ENCODE peak calls at places on chromosomes 2 and 18, in seven cellular contexts. One of them, this sample, is unnamed.
A peak's percentile ranks its signal among the peaks of the same experiment; 100 is the strongest.

GRCh38 chr2:86704482-86704971 is 15.6 kb upstream of the RMND5A start:
- DNase-seq in body of pancreas: peak; percentile 81
- DNase-seq in naive thymus-derived CD4-positive, alpha-beta T cell: no peak
- DNase-seq in HAP-1: no peak
- DNase-seq in colonic mucosa: peak; percentile 62
- DNase-seq in neural progenitor cell: no peak
- DNase-seq in neuronal stem cell: no peak
- DNase-seq in this sample: no peak

GRCh38 chr18:623760-624620 is 27.2 kb downstream of the CLUL1 start:
- DNase-seq in neuronal stem cell: peak; percentile 43
- DNase-seq in neural progenitor cell: peak; percentile 80
- DNase-seq in body of pancreas: peak; percentile 76
- DNase-seq in naive thymus-derived CD4-positive, alpha-beta T cell: peak; percentile 29
- DNase-seq in colonic mucosa: peak; percentile 75
- DNase-seq in HAP-1: peak; percentile 85
- DNase-seq in this sample: peak; percentile 59

GRCh38 chr2:232891621-232892071 is 21.6 kb downstream of the SNORC start:
- DNase-seq in naive thymus-derived CD4-positive, alpha-beta T cell: no peak
- DNase-seq in HAP-1: no peak
- DNase-seq in neuronal stem cell: no peak
- DNase-seq in body of pancreas: no peak
- DNase-seq in colonic mucosa: no peak
- DNase-seq in neural progenitor cell: no peak
- DNase-seq in this sample: peak; percentile 37

GRCh38 chr2:224682121-224682520 is 34.0 kb downstream of the CCDC195 start:
- DNase-seq in body of pancreas: no peak
- DNase-seq in HAP-1: no peak
- DNase-seq in colonic mucosa: no peak
- DNase-seq in naive thymus-derived CD4-positive, alpha-beta T cell: no peak
- DNase-seq in neuronal stem cell: no peak
- DNase-seq in neural progenitor cell: no peak
- DNase-seq in this sample: no peak

GRCh38 chr2:233461481-233461891 is 105.1 kb downstream of the USP40 start:
- DNase-seq in neural progenitor cell: no peak
- DNase-seq in body of pancreas: no peak
- DNase-seq in naive thymus-derived CD4-positive, alpha-beta T cell: no peak
- DNase-seq in neuronal stem cell: no peak
- DNase-seq in colonic mucosa: no peak
- DNase-seq in HAP-1: no peak
- DNase-seq in this sample: no peak

GRCh38 chr2:197498937-197499593 is 575 bp downstream of the HSPD1 start:
- DNase-seq in body of pancreas: peak; percentile 74
- DNase-seq in naive thymus-derived CD4-positive, alpha-beta T cell: peak; percentile 26
- DNase-seq in HAP-1: peak; percentile 61
- DNase-seq in neural progenitor cell: peak; percentile 85
- DNase-seq in neuronal stem cell: peak; percentile 50
- DNase-seq in colonic mucosa: peak; percentile 67
- DNase-seq in this sample: peak; percentile 71

GRCh38 chr2:172927381-172928357 is 148.0 kb upstream of the MAP3K20 start:
- DNase-seq in colonic mucosa: no peak
- DNase-seq in body of pancreas: peak; percentile 74
- DNase-seq in HAP-1: no peak
- DNase-seq in neural progenitor cell: no peak
- DNase-seq in neuronal stem cell: no peak
- DNase-seq in naive thymus-derived CD4-positive, alpha-beta T cell: no peak
- DNase-seq in this sample: no peak

GRCh38 chr2:69798909-69799526 is 30.4 kb upstream of the GMCL1 start:
- DNase-seq in HAP-1: no peak
- DNase-seq in body of pancreas: no peak
- DNase-seq in colonic mucosa: no peak
- DNase-seq in naive thymus-derived CD4-positive, alpha-beta T cell: no peak
- DNase-seq in neural progenitor cell: peak; percentile 29
- DNase-seq in neuronal stem cell: no peak
- DNase-seq in this sample: no peak

GRCh38 chr2:75022516-75022915 is 64.1 kb downstream of the POLE4 start:
- DNase-seq in HAP-1: no peak
- DNase-seq in naive thymus-derived CD4-positive, alpha-beta T cell: no peak
- DNase-seq in colonic mucosa: no peak
- DNase-seq in neuronal stem cell: no peak
- DNase-seq in neural progenitor cell: no peak
- DNase-seq in body of pancreas: no peak
- DNase-seq in this sample: no peak

GRCh38 chr2:196275646-196276352 is 104.4 kb upstream of the STK17B start:
- DNase-seq in naive thymus-derived CD4-positive, alpha-beta T cell: peak; percentile 32
- DNase-seq in neuronal stem cell: no peak
- DNase-seq in colonic mucosa: peak; percentile 29
- DNase-seq in HAP-1: no peak
- DNase-seq in neural progenitor cell: no peak
- DNase-seq in body of pancreas: no peak
- DNase-seq in this sample: no peak

GRCh38 chr2:160921401-160921964 is 238.7 kb upstream of the TANK start:
- DNase-seq in colonic mucosa: no peak
- DNase-seq in neural progenitor cell: no peak
- DNase-seq in naive thymus-derived CD4-positive, alpha-beta T cell: no peak
- DNase-seq in body of pancreas: no peak
- DNase-seq in HAP-1: no peak
- DNase-seq in neuronal stem cell: no peak
- DNase-seq in this sample: no peak
- H3K4me3 ChIP-seq in colonic mucosa: no peak overlapping the region
- H3K4me3 ChIP-seq in neural progenitor cell: no peak overlapping the region
- H3K4me3 ChIP-seq in naive thymus-derived CD4-positive, alpha-beta T cell: no peak overlapping the region
- H3K4me3 ChIP-seq in body of pancreas: no peak overlapping the region
- H3K4me3 ChIP-seq in HAP-1: no peak overlapping the region
- H3K4me3 ChIP-seq in neuronal stem cell: no peak overlapping the region
- H3K4me3 ChIP-seq in this sample: no peak overlapping the region

GRCh38 chr18:76621782-76622495 is 126.9 kb upstream of the ZNF516 start:
- DNase-seq in neural progenitor cell: no peak
- DNase-seq in neuronal stem cell: no peak
- DNase-seq in HAP-1: no peak
- DNase-seq in naive thymus-derived CD4-positive, alpha-beta T cell: no peak
- DNase-seq in body of pancreas: no peak
- DNase-seq in colonic mucosa: no peak
- DNase-seq in this sample: no peak
- H3K36me3 ChIP-seq in neural progenitor cell: no peaks in the 10 kb centered on the region
- H3K36me3 ChIP-seq in neuronal stem cell: no peaks in the 10 kb centered on the region
- H3K36me3 ChIP-seq in HAP-1: no peaks in the 10 kb centered on the region
- H3K36me3 ChIP-seq in naive thymus-derived CD4-positive, alpha-beta T cell: no peaks in the 10 kb centered on the region
- H3K36me3 ChIP-seq in body of pancreas: no peaks in the 10 kb centered on the region
- H3K36me3 ChIP-seq in colonic mucosa: no peaks in the 10 kb centered on the region
- H3K36me3 ChIP-seq in this sample: no peaks in the 10 kb centered on the region

DNA sequence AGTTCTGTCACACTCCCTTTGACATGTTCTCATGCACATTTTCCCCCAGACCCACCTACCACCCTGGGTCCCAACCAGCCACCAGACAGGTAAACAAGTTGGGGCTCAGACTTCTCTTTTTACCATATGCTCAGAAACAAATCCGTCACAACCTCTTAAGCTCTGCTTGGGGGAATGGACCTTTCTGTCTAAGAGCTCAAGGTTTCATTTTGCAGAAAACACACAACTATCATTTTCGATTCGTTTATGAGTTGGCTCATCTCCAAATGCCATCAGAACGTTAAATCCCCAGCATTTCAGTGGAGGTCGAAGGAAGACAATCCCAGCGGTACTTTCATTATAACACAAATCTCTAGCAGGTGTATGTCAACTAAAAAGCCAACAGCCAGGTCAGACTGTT is 30.6 kb upstream of the NCK2 start:
- DNase-seq in neural progenitor cell: no peak
- DNase-seq in neuronal stem cell: no peak
- DNase-seq in body of pancreas: no peak
- DNase-seq in colonic mucosa: no peak
- DNase-seq in naive thymus-derived CD4-positive, alpha-beta T cell: no peak
- DNase-seq in HAP-1: no peak
- DNase-seq in this sample: no peak
- H3K27me3 ChIP-seq in neural progenitor cell: no peaks in the 10 kb centered on the region
- H3K27me3 ChIP-seq in neuronal stem cell: no peaks in the 10 kb centered on the region
- H3K27me3 ChIP-seq in body of pancreas: no peaks in the 10 kb centered on the region
- H3K27me3 ChIP-seq in colonic mucosa: no peaks in the 10 kb centered on the region
- H3K27me3 ChIP-seq in naive thymus-derived CD4-positive, alpha-beta T cell: peaks cover 4% of the 10 kb centered on the region
- H3K27me3 ChIP-seq in HAP-1: peaks cover 8% of the 10 kb centered on the region
- H3K27me3 ChIP-seq in this sample: no peaks in the 10 kb centered on the region

DNA sequence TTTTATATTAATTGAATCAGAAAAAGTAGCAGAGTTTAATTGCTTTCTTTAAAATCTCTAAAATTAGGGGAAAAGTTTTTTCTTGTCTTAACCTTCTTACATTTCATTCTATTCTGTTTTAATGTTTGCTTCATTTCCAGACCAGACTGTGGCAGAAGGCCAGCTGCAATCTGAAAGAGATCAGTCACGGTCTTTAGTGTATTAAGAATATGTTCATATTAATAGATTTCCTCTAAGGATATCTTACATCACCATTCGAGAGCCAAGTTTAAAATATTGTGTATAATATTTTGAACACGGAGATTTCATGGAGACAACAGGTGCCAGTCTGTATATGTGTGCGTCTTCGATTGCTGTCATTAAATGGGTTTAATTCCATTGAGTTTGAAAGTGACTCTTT is 230.9 kb upstream of the ZSWIM2 start:
- DNase-seq in neuronal stem cell: no peak
- DNase-seq in colonic mucosa: no peak
- DNase-seq in body of pancreas: no peak
- DNase-seq in neural progenitor cell: no peak
- DNase-seq in naive thymus-derived CD4-positive, alpha-beta T cell: no peak
- DNase-seq in HAP-1: no peak
- DNase-seq in this sample: no peak
- H3K4me3 ChIP-seq in neuronal stem cell: no peak overlapping the region
- H3K4me3 ChIP-seq in colonic mucosa: no peak overlapping the region
- H3K4me3 ChIP-seq in body of pancreas: no peak overlapping the region
- H3K4me3 ChIP-seq in neural progenitor cell: no peak overlapping the region
- H3K4me3 ChIP-seq in naive thymus-derived CD4-positive, alpha-beta T cell: no peak overlapping the region
- H3K4me3 ChIP-seq in HAP-1: no peak overlapping the region
- H3K4me3 ChIP-seq in this sample: no peak overlapping the region

GRCh38 chr2:128350736-128351135 is 32.1 kb upstream of the HS6ST1 start:
- DNase-seq in naive thymus-derived CD4-positive, alpha-beta T cell: no peak
- DNase-seq in HAP-1: no peak
- DNase-seq in neuronal stem cell: no peak
- DNase-seq in body of pancreas: no peak
- DNase-seq in neural progenitor cell: no peak
- DNase-seq in colonic mucosa: no peak
- DNase-seq in this sample: no peak
- H3K36me3 ChIP-seq in naive thymus-derived CD4-positive, alpha-beta T cell: no peaks in the 10 kb centered on the region
- H3K36me3 ChIP-seq in HAP-1: no peaks in the 10 kb centered on the region
- H3K36me3 ChIP-seq in neuronal stem cell: no peaks in the 10 kb centered on the region
- H3K36me3 ChIP-seq in body of pancreas: no peaks in the 10 kb centered on the region
- H3K36me3 ChIP-seq in neural progenitor cell: peaks cover 5% of the 10 kb centered on the region
- H3K36me3 ChIP-seq in colonic mucosa: no peaks in the 10 kb centered on the region
- H3K36me3 ChIP-seq in this sample: no peaks in the 10 kb centered on the region

DNA sequence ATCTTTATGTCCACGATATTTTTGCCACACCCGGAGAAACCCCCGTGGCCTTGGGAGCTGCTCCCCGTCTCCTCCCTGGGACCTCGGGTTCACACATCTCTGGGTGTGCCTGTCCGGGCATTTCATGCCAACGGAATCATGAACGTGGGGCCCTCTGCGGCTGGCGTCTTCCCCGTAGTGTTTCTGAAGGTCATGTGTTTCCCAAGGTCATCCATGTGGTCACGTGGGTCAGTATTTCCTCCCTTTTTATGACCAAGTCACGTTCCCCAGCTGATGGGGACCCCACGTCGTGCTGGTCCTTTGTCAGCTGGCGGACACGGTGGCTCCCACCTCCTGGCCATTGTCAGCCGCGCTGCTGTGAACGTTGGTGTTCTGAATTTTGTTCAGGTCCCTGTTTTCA is 135.7 kb downstream of the NFATC1 start:
- DNase-seq in HAP-1: no peak
- DNase-seq in colonic mucosa: no peak
- DNase-seq in neural progenitor cell: no peak
- DNase-seq in body of pancreas: no peak
- DNase-seq in naive thymus-derived CD4-positive, alpha-beta T cell: no peak
- DNase-seq in neuronal stem cell: no peak
- DNase-seq in this sample: no peak
- H3K27me3 ChIP-seq in HAP-1: peaks cover 3% of the 10 kb centered on the region
- H3K27me3 ChIP-seq in colonic mucosa: no peaks in the 10 kb centered on the region
- H3K27me3 ChIP-seq in neural progenitor cell: peaks cover 39% of the 10 kb centered on the region
- H3K27me3 ChIP-seq in body of pancreas: no peaks in the 10 kb centered on the region
- H3K27me3 ChIP-seq in naive thymus-derived CD4-positive, alpha-beta T cell: no peaks in the 10 kb centered on the region
- H3K27me3 ChIP-seq in neuronal stem cell: peaks cover 41% of the 10 kb centered on the region
- H3K27me3 ChIP-seq in this sample: no peaks in the 10 kb centered on the region

GRCh38 chr2:193348055-193348454 is 1153.3 kb upstream of the TMEFF2 start:
- DNase-seq in HAP-1: no peak
- DNase-seq in body of pancreas: no peak
- DNase-seq in neuronal stem cell: no peak
- DNase-seq in neural progenitor cell: no peak
- DNase-seq in colonic mucosa: no peak
- DNase-seq in naive thymus-derived CD4-positive, alpha-beta T cell: no peak
- DNase-seq in this sample: no peak
- H3K4me3 ChIP-seq in HAP-1: no peak overlapping the region
- H3K4me3 ChIP-seq in body of pancreas: no peak overlapping the region
- H3K4me3 ChIP-seq in neuronal stem cell: no peak overlapping the region
- H3K4me3 ChIP-seq in neural progenitor cell: no peak overlapping the region
- H3K4me3 ChIP-seq in colonic mucosa: peak overlapping the region; percentile 14
- H3K4me3 ChIP-seq in naive thymus-derived CD4-positive, alpha-beta T cell: peak overlapping the region; percentile 58
- H3K4me3 ChIP-seq in this sample: no peak overlapping the region